ENCODE peak calls at places on chromosomes 6 and 20, in four cellular contexts. Z, K, J and I are unnamed samples.
A peak's percentile ranks its signal among the peaks of the same experiment; 100 is the strongest.

GRCh38 chr6:56356431-56356830 is 109.1 kb upstream of the COL21A1 start:
- DNase-seq in J (no peak), Z (peak; percentile 46), K (no peak), I (no peak)

GRCh38 chr20:35560541-35560940 is 18.7 kb downstream of the ERGIC3 start:
- DNase-seq in Z (no peak), J (no peak), K (no peak), I (no peak)

GRCh38 chr6:95431637-95432228 is 145.6 kb upstream of the MANEA start:
- DNase-seq in K (no peak), J (peak; percentile 38), Z (peak; percentile 37), I (no peak)

GRCh38 chr6:91088976-91089375 is 502.1 kb upstream of the MAP3K7 start:
- DNase-seq in Z (peak; percentile 11), J (no peak), K (no peak), I (no peak)

GRCh38 chr6:38212579-38212978 is 393.1 kb downstream of the ZFAND3 start:
- DNase-seq in Z (peak; percentile 73), J (peak; percentile 38), K (no peak), I (no peak)

GRCh38 chr6:107618672-107619071 is 128.8 kb downstream of the SOBP start:
- DNase-seq in Z (no peak), K (no peak), J (peak; percentile 18), I (no peak)

GRCh38 chr6:157800420-157801237 is 22.4 kb upstream of the SNX9 start:
- DNase-seq in Z (no peak), J (no peak), K (no peak), I (no peak)

GRCh38 chr6:16712931-16713484 is 48.3 kb downstream of the ATXN1 start:
- DNase-seq in J (peak; percentile 95), Z (peak; percentile 51), K (peak; percentile 48), I (no peak)

GRCh38 chr6:97535800-97536199 is 252.8 kb upstream of the MMS22L start:
- DNase-seq in K (no peak), Z (no peak), J (no peak), I (no peak)

GRCh38 chr20:37522258-37523011 is 1.4 kb downstream of the NNAT start:
- DNase-seq in J (no peak), Z (peak; percentile 82), K (peak; percentile 86), I (peak; percentile 98)

GRCh38 chr20:37525810-37526209 is 1.9 kb downstream of the BLCAP start:
- DNase-seq in K (no peak), J (no peak), Z (no peak), I (peak; percentile 21)

GRCh38 chr20:37524859-37525708 is 2.6 kb downstream of the BLCAP start:
- DNase-seq in Z (no peak), J (peak; percentile 91), K (no peak), I (peak; percentile 100)

GRCh38 chr20:37523012-37523391 is 2.0 kb downstream of the NNAT start:
- DNase-seq in K (no peak), Z (no peak), J (no peak), I (peak; percentile 85)

GRCh38 chr20:37524221-37524700 is 3.2 kb downstream of the NNAT start:
- DNase-seq in K (no peak), Z (no peak), J (no peak), I (peak; percentile 83)
- H3K4me1 ChIP-seq in K (peaks cover 81% of the 10 kb centered on the region), Z (peaks cover 16% of the 10 kb centered on the region), J (peaks cover 41% of the 10 kb centered on the region), I (peaks cover 47% of the 10 kb centered on the region)

DNA sequence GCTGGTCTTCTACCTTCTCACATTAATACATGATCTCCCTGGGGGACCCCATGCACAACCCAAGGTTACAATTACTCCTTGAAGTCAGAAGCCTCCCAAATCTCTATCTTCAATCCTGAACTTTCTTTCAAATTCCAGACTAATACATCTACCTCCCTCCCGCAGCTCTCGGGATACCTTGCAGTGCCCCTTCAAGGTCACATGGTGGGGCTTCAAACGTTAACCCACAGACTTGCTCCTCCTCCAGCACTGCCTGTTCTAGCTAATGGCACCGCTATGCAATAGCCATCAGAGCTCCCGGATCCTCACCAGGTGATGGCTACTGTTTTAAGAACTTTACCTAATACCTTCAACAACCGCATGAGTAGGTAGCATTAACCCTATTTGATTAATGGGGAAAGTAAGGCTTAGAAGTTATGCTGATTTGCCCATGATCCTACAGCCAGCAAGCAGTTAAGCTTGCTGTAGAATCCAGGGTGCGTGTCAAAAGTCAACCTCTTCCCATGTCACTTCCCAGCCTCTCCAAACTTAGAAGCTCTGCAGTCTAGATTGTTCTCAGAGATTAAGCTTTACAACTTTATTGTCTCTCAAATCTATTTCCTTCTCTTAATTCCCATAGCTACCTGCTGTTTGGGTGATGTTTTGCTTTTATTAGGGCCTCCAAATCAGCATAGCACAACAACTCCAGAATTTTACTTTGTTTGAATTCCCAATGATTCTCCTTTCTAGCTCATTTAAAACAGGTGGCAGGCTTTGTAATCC is 44.7 kb downstream of the PLAGL1 start:
- DNase-seq in Z (peak; percentile 50), K (no peak), J (no peak), I (no peak)
- H3K27me3 ChIP-seq in Z (peaks cover 41% of the 10 kb centered on the region), K (no peaks in the 10 kb centered on the region), J (no peaks in the 10 kb centered on the region), I (no peaks in the 10 kb centered on the region)

DNA sequence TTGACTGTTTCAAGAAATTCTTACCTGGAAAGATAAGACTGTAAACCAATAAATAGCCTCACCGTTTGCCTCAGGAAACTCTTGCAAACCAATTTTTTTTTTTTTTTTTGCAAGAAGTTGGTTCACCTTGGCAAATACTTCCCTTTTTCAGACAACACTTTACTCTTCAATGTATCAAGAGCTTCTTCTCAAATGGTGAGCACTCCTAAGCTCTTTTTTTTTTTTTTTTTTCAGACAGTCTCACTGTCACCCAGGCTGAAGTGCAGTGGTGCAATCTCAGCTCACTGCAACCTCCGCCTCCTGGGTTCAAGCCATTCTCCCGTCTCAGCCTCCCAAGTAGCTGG is 22.7 kb upstream of the SNTA1 start:
- DNase-seq in J (no peak), Z (no peak), K (no peak), I (no peak)
- H3K4me1 ChIP-seq in J (no peaks in the 10 kb centered on the region), Z (no peaks in the 10 kb centered on the region), K (peaks cover 11% of the 10 kb centered on the region), I (no peaks in the 10 kb centered on the region)

GRCh38 chr6:166353507-166353906 is 11.2 kb upstream of the SFT2D1 start:
- DNase-seq in Z (no peak), K (no peak), J (no peak), I (no peak)
- H3K27me3 ChIP-seq in Z (no peaks in the 10 kb centered on the region), K (no peaks in the 10 kb centered on the region), J (peaks cover 17% of the 10 kb centered on the region), I (no peaks in the 10 kb centered on the region)

DNA sequence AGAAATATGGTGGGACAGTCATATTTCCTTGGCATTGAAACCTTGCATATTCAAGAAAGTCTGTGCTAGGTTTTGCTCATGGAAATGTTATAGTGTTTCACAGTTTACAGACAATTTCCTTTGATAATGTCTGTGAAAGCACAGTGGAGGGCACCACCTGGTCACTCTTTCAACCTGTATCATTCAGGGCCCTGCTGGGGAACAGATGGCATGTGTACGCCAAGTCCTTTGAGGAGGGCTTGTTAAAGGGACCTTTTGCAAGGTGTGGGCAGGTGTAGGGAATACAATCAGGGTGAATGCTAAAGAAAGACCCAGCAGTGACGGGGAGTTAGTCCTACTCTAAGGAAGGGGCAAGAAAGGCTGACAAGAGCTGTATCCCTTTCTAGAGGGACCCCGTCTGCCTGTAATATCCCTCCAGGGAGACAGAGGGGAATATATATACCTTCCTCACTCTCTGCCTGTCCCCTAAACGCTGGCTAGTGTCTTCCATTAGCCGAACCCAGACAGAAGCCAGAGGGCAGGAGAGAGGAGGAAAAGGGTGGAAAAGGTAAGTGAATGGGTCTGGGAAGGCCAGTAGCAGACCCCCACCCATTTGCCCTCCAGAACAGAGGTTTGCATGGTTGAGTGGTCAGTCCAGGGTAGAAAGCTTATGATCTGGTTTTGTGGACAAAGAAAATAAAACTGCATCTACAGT is 10.3 kb downstream of the PLCB4 start:
- DNase-seq in K (no peak), Z (peak; percentile 41), J (no peak), I (no peak)
- H3K4me1 ChIP-seq in K (peaks cover 48% of the 10 kb centered on the region), Z (peaks cover 7% of the 10 kb centered on the region), J (no peaks in the 10 kb centered on the region), I (peaks cover 7% of the 10 kb centered on the region)

GRCh38 chr6:83183082-83183828 is 9.8 kb downstream of the PGM3 start:
- DNase-seq in J (no peak), K (peak; percentile 51), Z (no peak), I (no peak)
- H3K27me3 ChIP-seq in J (no peaks in the 10 kb centered on the region), K (no peaks in the 10 kb centered on the region), Z (no peaks in the 10 kb centered on the region), I (no peaks in the 10 kb centered on the region)

GRCh38 chr20:19778404-19778803 is 20.3 kb downstream of the RIN2 start:
- DNase-seq in Z (no peak), K (peak; percentile 38), J (no peak), I (no peak)
- H3K4me1 ChIP-seq in Z (peaks cover 2% of the 10 kb centered on the region), K (peaks cover 77% of the 10 kb centered on the region), J (peaks cover 25% of the 10 kb centered on the region), I (no peaks in the 10 kb centered on the region)

GRCh38 chr20:61765871-61766654 is 299.6 kb downstream of the TAF4 start:
- DNase-seq in K (no peak), Z (peak; percentile 20), J (peak; percentile 21), I (peak; percentile 75)
- H3K27me3 ChIP-seq in K (peaks cover 12% of the 10 kb centered on the region), Z (no peaks in the 10 kb centered on the region), J (peaks cover 100% of the 10 kb centered on the region), I (no peaks in the 10 kb centered on the region)